ENCODE peak calls at places on chromosomes 2 and 18, in four cellular contexts. One of them, this sample, is unnamed.

GRCh38 chr2:61970807-61971556 is 65.5 kb downstream of the COMMD1 start:
- DNase-seq in endothelial cell of umbilical vein: no peak
- DNase-seq in HCT116: no peak
- DNase-seq in hepatocyte: no peak
- DNase-seq in this sample: no peak

GRCh38 chr18:12606592-12607315 is 51.2 kb downstream of the SPIRE1 start:
- DNase-seq in endothelial cell of umbilical vein: peak; percentile 90
- DNase-seq in HCT116: peak; percentile 27
- DNase-seq in hepatocyte: peak; percentile 22
- DNase-seq in this sample: peak; percentile 72

GRCh38 chr2:100882645-100883613 is 63.0 kb downstream of the NPAS2 start:
- DNase-seq in endothelial cell of umbilical vein: no peak
- DNase-seq in HCT116: peak; percentile 51
- DNase-seq in hepatocyte: peak; percentile 76
- DNase-seq in this sample: peak; percentile 66

GRCh38 chr2:238143239-238143951 is 4.9 kb downstream of the KLHL30 start:
- DNase-seq in endothelial cell of umbilical vein: no peak
- DNase-seq in HCT116: peak; percentile 54
- DNase-seq in hepatocyte: no peak
- DNase-seq in this sample: no peak

GRCh38 chr2:233449071-233449901 is 95.0 kb downstream of the DGKD start:
- DNase-seq in endothelial cell of umbilical vein: peak; percentile 50
- DNase-seq in HCT116: no peak
- DNase-seq in hepatocyte: peak; percentile 71
- DNase-seq in this sample: peak; percentile 14

GRCh38 chr2:166314022-166314759 is 61.6 kb downstream of the SCN9A start:
- DNase-seq in endothelial cell of umbilical vein: peak; percentile 6
- DNase-seq in HCT116: no peak
- DNase-seq in hepatocyte: no peak
- DNase-seq in this sample: peak; percentile 87

GRCh38 chr2:112034924-112035323 is 20.1 kb upstream of the TMEM87B start:
- DNase-seq in endothelial cell of umbilical vein: no peak
- DNase-seq in HCT116: no peak
- DNase-seq in hepatocyte: no peak
- DNase-seq in this sample: no peak

GRCh38 chr2:8061219-8061618 is 620.6 kb upstream of the ID2 start:
- DNase-seq in endothelial cell of umbilical vein: no peak
- DNase-seq in HCT116: no peak
- DNase-seq in hepatocyte: no peak
- DNase-seq in this sample: no peak

GRCh38 chr2:74792282-74792681 is 41.6 kb upstream of the HK2 start:
- DNase-seq in endothelial cell of umbilical vein: no peak
- DNase-seq in HCT116: no peak
- DNase-seq in hepatocyte: no peak
- DNase-seq in this sample: no peak

GRCh38 chr18:9612989-9613388 is 1.4 kb downstream of the PPP4R1 start:
- DNase-seq in endothelial cell of umbilical vein: peak; percentile 21
- DNase-seq in HCT116: no peak
- DNase-seq in hepatocyte: no peak
- DNase-seq in this sample: no peak

GRCh38 chr18:9613550-9614400 is 584 bp downstream of the PPP4R1 start:
- DNase-seq in endothelial cell of umbilical vein: peak; percentile 53
- DNase-seq in HCT116: no peak
- DNase-seq in hepatocyte: peak; percentile 84
- DNase-seq in this sample: no peak

GRCh38 chr18:9615280-9615797 is 980 bp upstream of the PPP4R1 start:
- DNase-seq in endothelial cell of umbilical vein: no peak
- DNase-seq in HCT116: no peak
- DNase-seq in hepatocyte: no peak
- DNase-seq in this sample: no peak

GRCh38 chr18:9615973-9616559 is 1.7 kb upstream of the PPP4R1 start:
- DNase-seq in endothelial cell of umbilical vein: no peak
- DNase-seq in HCT116: no peak
- DNase-seq in hepatocyte: no peak
- DNase-seq in this sample: peak; percentile 45

DNA sequence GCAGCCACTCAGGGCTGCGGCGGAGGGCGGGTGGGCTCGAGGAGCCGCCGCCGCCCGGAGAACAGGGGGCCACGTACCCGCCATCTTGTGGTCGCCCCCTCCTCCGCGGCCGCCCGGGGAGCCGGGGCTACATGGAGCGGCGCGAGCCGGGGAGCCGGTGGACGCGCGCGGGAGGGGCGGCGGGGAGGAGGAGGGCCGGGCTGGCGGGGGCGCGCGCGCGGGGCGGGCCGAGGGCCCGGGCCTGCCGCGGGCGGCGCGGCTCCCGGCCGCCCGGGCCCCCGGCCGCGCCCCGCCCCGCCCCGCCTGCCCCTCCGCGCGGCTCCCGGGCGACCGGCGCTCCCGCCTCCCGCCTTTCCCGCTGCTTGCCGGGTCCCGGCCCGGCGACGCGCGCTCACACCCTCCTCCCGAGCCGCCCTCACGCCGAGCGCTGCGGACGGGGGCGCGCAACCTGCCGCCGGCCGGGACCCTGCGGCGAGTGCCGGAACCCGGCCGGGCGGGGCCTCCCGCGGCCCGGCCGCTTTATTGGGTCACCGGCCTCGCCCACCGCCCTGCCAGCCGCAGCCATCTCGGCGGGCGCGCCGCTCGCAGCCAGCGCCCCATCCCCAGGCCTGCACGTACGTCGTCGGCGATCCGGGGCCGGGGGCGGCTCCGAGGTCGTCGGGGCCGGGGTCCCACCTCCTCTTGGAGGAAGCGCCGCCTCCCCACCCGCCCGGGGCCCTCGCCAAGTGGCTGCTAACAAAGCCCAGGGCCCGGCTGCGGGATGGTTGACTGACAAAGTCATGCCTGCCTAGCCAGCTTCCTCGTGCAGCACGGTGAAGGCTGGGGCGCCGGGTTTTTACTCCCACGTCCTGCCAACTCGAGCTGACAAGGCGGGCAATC is at the start of gene PPP4R1:
- DNase-seq in endothelial cell of umbilical vein: peak; percentile 79
- DNase-seq in HCT116: no peak
- DNase-seq in hepatocyte: peak; percentile 90
- DNase-seq in this sample: peak; percentile 55
- H2AFZ ChIP-seq in endothelial cell of umbilical vein: peak within 1 kb of the TSS; percentile 65
- H2AFZ ChIP-seq in HCT116: no peak within 1 kb of the TSS
- H2AFZ ChIP-seq in hepatocyte: peak within 1 kb of the TSS; percentile 69
- H2AFZ ChIP-seq in this sample: peak within 1 kb of the TSS; percentile 74

GRCh38 chr2:207260021-207260420 is 94.3 kb upstream of the KLF7 start:
- DNase-seq in endothelial cell of umbilical vein: no peak
- DNase-seq in HCT116: no peak
- DNase-seq in hepatocyte: no peak
- DNase-seq in this sample: peak; percentile 18

GRCh38 chr2:207264310-207264709 is 98.6 kb upstream of the KLF7 start:
- DNase-seq in endothelial cell of umbilical vein: no peak
- DNase-seq in HCT116: no peak
- DNase-seq in hepatocyte: no peak
- DNase-seq in this sample: no peak

GRCh38 chr2:207257291-207258190 is 91.8 kb upstream of the KLF7 start:
- DNase-seq in endothelial cell of umbilical vein: no peak
- DNase-seq in HCT116: no peak
- DNase-seq in hepatocyte: no peak
- DNase-seq in this sample: peak; percentile 31

GRCh38 chr2:207258191-207258991 is 92.6 kb upstream of the KLF7 start:
- DNase-seq in endothelial cell of umbilical vein: peak; percentile 90
- DNase-seq in HCT116: no peak
- DNase-seq in hepatocyte: peak; percentile 79
- DNase-seq in this sample: peak; percentile 100

DNA sequence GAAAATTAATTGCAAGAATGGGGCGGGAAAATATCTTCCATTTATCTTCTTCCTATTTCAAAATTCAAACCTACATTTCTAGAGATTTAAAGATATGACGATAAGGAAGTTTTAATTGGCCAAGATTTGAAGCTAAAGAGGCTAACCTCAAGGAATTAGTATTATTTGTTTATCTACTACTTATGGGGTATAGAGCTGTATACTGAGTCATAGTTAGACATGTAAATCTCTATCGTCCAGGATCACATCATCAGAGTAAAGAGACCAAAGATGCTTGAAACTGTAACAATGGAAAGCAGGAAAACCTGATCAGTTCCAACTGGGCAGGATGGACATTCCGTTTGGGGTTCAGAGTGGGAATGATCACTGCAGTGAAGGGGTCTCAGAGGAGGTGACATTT is 95.2 kb upstream of the KLF7 start:
- DNase-seq in endothelial cell of umbilical vein: no peak
- DNase-seq in HCT116: no peak
- DNase-seq in hepatocyte: no peak
- DNase-seq in this sample: peak; percentile 66
- TF ChIP-seq EZH2 in endothelial cell of umbilical vein: no peak
- TF ChIP-seq EZH2 in HCT116: no peak
- TF ChIP-seq EZH2 in hepatocyte: no peak
- TF ChIP-seq EZH2 in this sample: no peak

DNA sequence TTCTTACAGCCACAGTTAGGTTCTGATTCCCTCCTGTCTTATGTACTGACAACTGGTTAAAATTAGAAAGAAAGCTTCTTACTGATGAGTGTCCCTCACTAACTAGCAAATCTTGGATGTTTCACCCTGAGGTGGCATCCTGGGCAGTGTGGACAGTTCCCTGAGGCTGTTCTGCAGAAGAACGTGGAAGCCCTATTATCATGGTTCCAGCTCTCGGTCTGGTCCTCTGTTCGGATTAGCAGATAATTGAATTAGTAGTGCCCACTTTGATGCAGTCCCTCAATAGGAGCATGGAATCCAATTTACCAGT is 381.7 kb upstream of the NT5C1B start:
- DNase-seq in endothelial cell of umbilical vein: no peak
- DNase-seq in HCT116: no peak
- DNase-seq in hepatocyte: no peak
- DNase-seq in this sample: no peak
- H2AFZ ChIP-seq in endothelial cell of umbilical vein: no peak overlapping the region
- H2AFZ ChIP-seq in HCT116: no peak overlapping the region
- H2AFZ ChIP-seq in hepatocyte: no peak overlapping the region
- H2AFZ ChIP-seq in this sample: no peak overlapping the region

GRCh38 chr18:10476430-10476829 is 22.0 kb downstream of the APCDD1 start:
- DNase-seq in endothelial cell of umbilical vein: no peak
- DNase-seq in HCT116: no peak
- DNase-seq in hepatocyte: peak; percentile 37
- DNase-seq in this sample: peak; percentile 80
- TF ChIP-seq EZH2 in endothelial cell of umbilical vein: no peak
- TF ChIP-seq EZH2 in HCT116: no peak
- TF ChIP-seq EZH2 in hepatocyte: no peak
- TF ChIP-seq EZH2 in this sample: no peak